ENCODE peak calls at places on chromosomes 7 and 10, in eight cellular contexts. M, P, O, V, L, F, U and E are unnamed samples.

GRCh38 chr10:133335238-133336122 is 1.2 kb downstream of the CALY start:
- DNase-seq in M (no peak), P (peak), O (peak), V (no peak), L (peak), F (no peak), U (no peak), E (no peak)

GRCh38 chr10:59991661-59992060 is 85.3 kb upstream of the CCDC6 start:
- DNase-seq in M (no peak), P (peak), O (no peak), V (peak), L (peak), F (no peak), U (no peak), E (peak)

GRCh38 chr7:94089806-94090205 is 85.7 kb upstream of the BET1 start:
- DNase-seq in M (no peak), P (no peak), O (no peak), V (no peak), L (no peak), F (no peak), U (no peak), E (no peak)

GRCh38 chr10:129339191-129339590 is 127.8 kb upstream of the MGMT start:
- DNase-seq in M (no peak), P (no peak), O (no peak), V (no peak), L (no peak), F (no peak), U (no peak), E (no peak)

GRCh38 chr7:102044984-102045673 is 227.7 kb downstream of the CUX1 start:
- DNase-seq in M (no peak), P (peak), O (peak), V (peak), L (no peak), F (no peak), U (no peak), E (peak)

GRCh38 chr7:124996778-124997177 is 67.2 kb upstream of the POT1 start:
- DNase-seq in M (peak), P (no peak), O (no peak), V (no peak), L (no peak), F (no peak), U (peak), E (no peak)

GRCh38 chr10:28087675-28088351 is 88.9 kb upstream of the ODAD2 start:
- DNase-seq in M (no peak), P (no peak), O (no peak), V (no peak), L (no peak), F (no peak), U (no peak), E (no peak)

GRCh38 chr7:108066486-108066885 is 63.5 kb upstream of the LAMB1 start:
- DNase-seq in M (peak), P (no peak), O (no peak), V (no peak), L (no peak), F (no peak), U (no peak), E (no peak)

GRCh38 chr10:124417846-124418725 is 637 bp downstream of the OAT start:
- DNase-seq in M (peak), P (peak), O (peak), V (peak), L (peak), F (no peak), U (no peak), E (peak)

GRCh38 chr10:33174674-33175073 is 159.8 kb downstream of the NRP1 start:
- DNase-seq in M (no peak), P (no peak), O (no peak), V (no peak), L (no peak), F (no peak), U (no peak), E (no peak)

GRCh38 chr7:115802415-115802814 is 228.1 kb downstream of the TFEC start:
- DNase-seq in M (no peak), P (no peak), O (no peak), V (no peak), L (no peak), F (no peak), U (no peak), E (no peak)

GRCh38 chr7:28032738-28033380 is 147.7 kb downstream of the JAZF1 start:
- DNase-seq in M (no peak), P (no peak), O (no peak), V (no peak), L (no peak), F (no peak), U (no peak), E (no peak)

GRCh38 chr7:25877802-25878789 is 273.9 kb upstream of the NFE2L3 start:
- DNase-seq in M (no peak), P (no peak), O (no peak), V (no peak), L (no peak), F (no peak), U (no peak), E (no peak)

GRCh38 chr10:31819393-31819820 is 109.2 kb downstream of the ARHGAP12 start:
- DNase-seq in M (no peak), P (no peak), O (no peak), V (no peak), L (no peak), F (no peak), U (no peak), E (no peak)

GRCh38 chr10:80277567-80278250 is 11.7 kb downstream of the MAT1A start:
- DNase-seq in M (no peak), P (peak), O (no peak), V (no peak), L (no peak), F (no peak), U (no peak), E (peak)

GRCh38 chr10:102120987-102121738 is 995 bp upstream of the LDB1 start:
- DNase-seq in M (no peak), P (peak), O (peak), V (peak), L (peak), F (no peak), U (peak), E (peak)

GRCh38 chr10:102313221-102313896 is 68.0 kb downstream of the GBF1 start:
- DNase-seq in M (no peak), P (no peak), O (no peak), V (no peak), L (no peak), F (no peak), U (no peak), E (no peak)

GRCh38 chr7:156178857-156179256 is 366.6 kb upstream of the SHH start:
- DNase-seq in M (no peak), P (no peak), O (no peak), V (no peak), L (no peak), F (no peak), U (no peak), E (no peak)

GRCh38 chr10:12360461-12360860 is 11.1 kb downstream of the CAMK1D start:
- DNase-seq in M (no peak), P (no peak), O (no peak), V (peak), L (no peak), F (no peak), U (no peak), E (no peak)

GRCh38 chr10:88253120-88253519 is 330.0 kb downstream of the RNLS start:
- DNase-seq in M (no peak), P (no peak), O (no peak), V (no peak), L (no peak), F (no peak), U (no peak), E (no peak)

GRCh38 chr7:12884033-12884432 is 196.6 kb downstream of the ARL4A start:
- DNase-seq in M (no peak), P (no peak), O (no peak), V (no peak), L (no peak), F (no peak), U (no peak), E (no peak)

GRCh38 chr10:70920519-70920918 is 32.2 kb upstream of the PCBD1 start:
- DNase-seq in M (no peak), P (peak), O (no peak), V (no peak), L (peak), F (no peak), U (no peak), E (peak)

GRCh38 chr7:98921608-98922372 is 43.5 kb downstream of the TRRAP start:
- DNase-seq in M (peak), P (no peak), O (no peak), V (no peak), L (no peak), F (no peak), U (no peak), E (no peak)

GRCh38 chr7:78095549-78095948 is 297.0 kb downstream of the PHTF2 start:
- DNase-seq in M (no peak), P (no peak), O (no peak), V (no peak), L (no peak), F (no peak), U (no peak), E (no peak)

GRCh38 chr10:99966306-99966705 is 43.4 kb downstream of the DNMBP start:
- DNase-seq in M (no peak), P (no peak), O (peak), V (no peak), L (no peak), F (no peak), U (no peak), E (no peak)

GRCh38 chr7:96228760-96229159 is 93.1 kb downstream of the SLC25A13 start:
- DNase-seq in M (no peak), P (no peak), O (no peak), V (no peak), L (no peak), F (no peak), U (no peak), E (peak)

GRCh38 chr10:71334228-71334791 is 15.3 kb downstream of the SLC29A3 start:
- DNase-seq in M (peak), P (no peak), O (no peak), V (no peak), L (no peak), F (no peak), U (no peak), E (no peak)

GRCh38 chr7:102891693-102892261 is 21.0 kb upstream of the LRRC17 start:
- DNase-seq in M (no peak), P (peak), O (no peak), V (peak), L (peak), F (no peak), U (no peak), E (no peak)

GRCh38 chr7:44309271-44310091 is 15.9 kb downstream of the CAMK2B start:
- DNase-seq in M (peak), P (peak), O (peak), V (peak), L (peak), F (no peak), U (no peak), E (peak)
- TF ChIP-seq POLR2AphosphoS5 in M (no peak), P (no peak), O (no peak), V (no peak), L (no peak), F (no peak), U (no peak), E (no peak)

GRCh38 chr10:45180946-45181439 is 134.4 kb downstream of the OR13A1 start:
- DNase-seq in M (no peak), P (no peak), O (no peak), V (peak), L (no peak), F (no peak), U (no peak), E (no peak)
- TF ChIP-seq EP300 in M (no peak), P (no peak), O (no peak), V (no peak), L (no peak), F (no peak), U (no peak), E (no peak)

GRCh38 chr10:74051729-74052342 is 53.9 kb downstream of the VCL start:
- DNase-seq in M (no peak), P (no peak), O (no peak), V (no peak), L (no peak), F (no peak), U (no peak), E (no peak)

GRCh38 chr10:74055383-74056065 is 57.6 kb downstream of the VCL start:
- DNase-seq in M (no peak), P (no peak), O (no peak), V (no peak), L (no peak), F (no peak), U (no peak), E (no peak)

GRCh38 chr10:74058658-74059057 is 60.7 kb downstream of the VCL start:
- DNase-seq in M (peak), P (no peak), O (no peak), V (no peak), L (no peak), F (no peak), U (no peak), E (no peak)

GRCh38 chr10:74058071-74058470 is 60.2 kb downstream of the VCL start:
- DNase-seq in M (no peak), P (no peak), O (no peak), V (no peak), L (no peak), F (no peak), U (no peak), E (no peak)

GRCh38 chr10:74056081-74056818 is 58.3 kb downstream of the VCL start:
- DNase-seq in M (peak), P (no peak), O (no peak), V (no peak), L (no peak), F (peak), U (no peak), E (no peak)
- H3K4me3 ChIP-seq in M (no peak), P (no peak), O (no peak), V (no peak), L (no peak), F (no peak), U (no peak), E (no peak)

DNA sequence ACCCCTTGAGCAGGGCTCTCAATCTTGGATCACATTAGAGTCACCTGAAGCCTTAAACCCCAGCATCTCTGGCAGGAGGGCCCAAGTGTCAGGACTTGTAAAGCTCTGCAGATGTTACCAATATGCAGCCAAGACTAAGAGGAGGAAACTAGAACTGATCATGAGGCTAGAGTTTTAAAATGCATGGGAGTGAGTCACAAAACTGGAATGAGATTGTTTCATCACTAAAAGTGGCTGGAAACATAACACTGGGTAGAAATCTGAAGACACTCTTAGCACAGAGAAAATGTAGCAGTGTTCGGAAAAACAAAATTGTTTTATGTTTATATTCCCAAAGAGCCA is 63.3 kb upstream of the GHITM start:
- DNase-seq in M (no peak), P (no peak), O (no peak), V (peak), L (no peak), F (no peak), U (no peak), E (no peak)
- TF ChIP-seq POLR2AphosphoS5 in M (no peak), P (peak), O (no peak), V (peak), L (peak), F (no peak), U (no peak), E (no peak)

DNA sequence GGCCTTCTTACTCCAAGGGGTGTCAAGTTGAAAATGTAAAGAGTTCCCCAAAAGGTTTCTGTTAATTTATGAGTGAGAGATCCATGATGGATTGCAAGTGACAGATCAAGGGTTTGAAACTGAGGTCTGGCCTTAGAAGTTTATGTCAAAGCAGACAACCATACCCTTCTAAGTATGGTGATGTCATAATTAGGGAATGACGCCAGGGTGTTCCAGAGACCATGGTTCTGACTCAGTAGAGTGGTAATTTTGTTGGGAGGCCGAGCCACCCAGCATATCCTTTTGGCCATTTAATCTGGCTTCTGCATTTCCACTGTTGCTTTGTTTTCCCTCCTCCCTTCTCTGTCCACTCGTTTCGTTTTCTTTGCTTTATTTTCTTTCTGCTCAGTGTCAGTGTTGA is 2.7 kb downstream of the TRUB1 start:
- DNase-seq in M (no peak), P (no peak), O (no peak), V (no peak), L (no peak), F (no peak), U (no peak), E (no peak)
- TF ChIP-seq EP300 in M (no peak), P (no peak), O (no peak), V (no peak), L (no peak), F (no peak), U (no peak), E (no peak)

DNA sequence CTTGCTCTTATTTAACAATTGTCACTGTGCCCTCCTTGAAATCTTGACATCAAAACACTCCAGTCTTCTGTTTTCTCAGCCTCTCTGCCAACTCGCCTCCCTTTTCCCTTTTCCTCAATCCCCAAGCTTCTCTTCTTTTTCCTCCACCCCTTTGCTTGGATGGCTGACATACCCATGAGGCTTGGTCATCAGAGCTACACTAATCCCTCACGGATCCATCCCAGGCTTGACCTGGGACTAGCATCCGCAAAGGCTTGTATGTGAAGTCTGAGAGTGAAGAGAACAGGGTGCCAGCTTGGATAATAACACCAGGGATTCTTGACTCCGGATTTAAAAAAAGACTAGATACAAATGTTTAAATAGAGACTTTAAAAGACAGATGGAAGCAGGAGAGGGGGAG is 428.8 kb upstream of the C7orf33 start:
- DNase-seq in M (no peak), P (no peak), O (no peak), V (no peak), L (no peak), F (no peak), U (no peak), E (no peak)
- H3K4me3 ChIP-seq in M (no peak), P (no peak), O (no peak), V (no peak), L (no peak), F (no peak), U (no peak), E (no peak)